ENCODE peak calls at places on chromosome 22, in six cellular contexts. C is transverse colon, N is GM12878, L is GM12891, B is HCT116, T is H1. Y is an unnamed sample.

GRCh38 chr22:24247564-24248344 is 2.9 kb upstream of the GGT5 start:
- DNase-seq in C (peak), N (no peak), L (peak), B (peak), T (peak), Y (peak)

GRCh38 chr22:40638261-40638660 is 1.7 kb upstream of the MRTFA start:
- DNase-seq in C (no peak), N (no peak), L (no peak), B (no peak), T (no peak), Y (no peak)

GRCh38 chr22:25477358-25477757 is 87.1 kb upstream of the GRK3 start:
- DNase-seq in C (no peak), N (no peak), L (no peak), B (no peak), T (no peak), Y (no peak)

GRCh38 chr22:24578355-24579241 is 14.3 kb downstream of the LRRC75B start:
- DNase-seq in C (no peak), N (no peak), L (no peak), B (no peak), T (no peak), Y (no peak)

GRCh38 chr22:24465566-24465965 is 29.6 kb upstream of the UPB1 start:
- DNase-seq in C (no peak), N (no peak), L (no peak), B (peak), T (no peak), Y (no peak)

GRCh38 chr22:49538006-49538405 is 289.7 kb downstream of the BRD1 start:
- DNase-seq in C (no peak), N (no peak), L (no peak), B (no peak), T (no peak), Y (no peak)

GRCh38 chr22:49079027-49079725 is 748.5 kb downstream of the BRD1 start:
- DNase-seq in C (no peak), N (no peak), L (no peak), B (no peak), T (no peak), Y (no peak)

GRCh38 chr22:50189184-50189848 is 3.6 kb downstream of the TRABD start:
- DNase-seq in C (peak), N (no peak), L (no peak), B (no peak), T (no peak), Y (no peak)

GRCh38 chr22:48782817-48783511 is 1044.7 kb downstream of the BRD1 start:
- DNase-seq in C (no peak), N (no peak), L (no peak), B (peak), T (peak), Y (no peak)

GRCh38 chr22:23065495-23066122 is 4.7 kb upstream of the GNAZ start:
- DNase-seq in C (no peak), N (no peak), L (no peak), B (no peak), T (no peak), Y (no peak)

GRCh38 chr22:49574205-49574604 is 253.5 kb downstream of the BRD1 start:
- DNase-seq in C (peak), N (no peak), L (no peak), B (no peak), T (no peak), Y (no peak)

GRCh38 chr22:49604732-49605302 is 222.9 kb downstream of the BRD1 start:
- DNase-seq in C (no peak), N (no peak), L (no peak), B (no peak), T (no peak), Y (no peak)

GRCh38 chr22:22099833-22100812 is 117.5 kb upstream of the TOP3B start:
- DNase-seq in C (no peak), N (no peak), L (no peak), B (peak), T (no peak), Y (no peak)

GRCh38 chr22:42461511-42461910 is 29.3 kb upstream of the NFAM1 start:
- DNase-seq in C (no peak), N (no peak), L (no peak), B (no peak), T (no peak), Y (no peak)

GRCh38 chr22:44049369-44050231 is 25.5 kb downstream of the PARVB start:
- DNase-seq in C (no peak), N (no peak), L (no peak), B (no peak), T (no peak), Y (no peak)

GRCh38 chr22:21032843-21033688 is 705 bp upstream of the SLC7A4 start:
- DNase-seq in C (no peak), N (no peak), L (no peak), B (no peak), T (no peak), Y (no peak)

GRCh38 chr22:22924369-22925145 is 36.9 kb downstream of the IGLL5 start:
- DNase-seq in C (no peak), N (no peak), L (no peak), B (no peak), T (no peak), Y (no peak)

GRCh38 chr22:50049299-50050195 is 8.6 kb downstream of the TTLL8 start:
- DNase-seq in C (no peak), N (no peak), L (no peak), B (no peak), T (no peak), Y (no peak)

GRCh38 chr22:21651521-21652009 is 9.5 kb downstream of the SDF2L1 start:
- DNase-seq in C (no peak), N (no peak), L (no peak), B (no peak), T (no peak), Y (no peak)

GRCh38 chr22:50305658-50306566 is 1.5 kb downstream of the PLXNB2 start:
- DNase-seq in C (peak), N (peak), L (no peak), B (peak), T (no peak), Y (peak)

GRCh38 chr22:42138122-42138770 is 7.6 kb upstream of the CYP2D6 start:
- DNase-seq in C (no peak), N (no peak), L (no peak), B (no peak), T (no peak), Y (no peak)

GRCh38 chr22:34885852-34886251 is 180.1 kb upstream of the ISX start:
- DNase-seq in C (no peak), N (no peak), L (no peak), B (no peak), T (no peak), Y (no peak)

GRCh38 chr22:34973926-34974325 is 92.0 kb upstream of the ISX start:
- DNase-seq in C (no peak), N (no peak), L (no peak), B (no peak), T (no peak), Y (no peak)

GRCh38 chr22:31950226-31950625 is 5.9 kb downstream of the YWHAH start:
- DNase-seq in C (no peak), N (no peak), L (no peak), B (no peak), T (no peak), Y (no peak)

GRCh38 chr22:45259754-45260394 is 19.2 kb upstream of the KIAA0930 start:
- DNase-seq in C (no peak), N (no peak), L (no peak), B (no peak), T (no peak), Y (no peak)

GRCh38 chr22:50627914-50628542 is at the start of gene ARSA:
- DNase-seq in C (peak), N (peak), L (peak), B (no peak), T (peak), Y (peak)

GRCh38 chr22:32676196-32676595 is 125.3 kb upstream of the TIMP3 start:
- DNase-seq in C (no peak), N (no peak), L (no peak), B (no peak), T (no peak), Y (no peak)

GRCh38 chr22:43832393-43833265 is 20.5 kb upstream of the EFCAB6 start:
- DNase-seq in C (no peak), N (no peak), L (no peak), B (no peak), T (no peak), Y (no peak)

GRCh38 chr22:31326877-31327276 is 19.3 kb downstream of the PATZ1 start:
- DNase-seq in C (no peak), N (no peak), L (no peak), B (no peak), T (no peak), Y (no peak)

GRCh38 chr22:48340727-48341709 is 1486.7 kb downstream of the BRD1 start:
- DNase-seq in C (no peak), N (no peak), L (no peak), B (no peak), T (no peak), Y (no peak)

GRCh38 chr22:42670921-42671709 is 21.9 kb upstream of the CYB5R3 start:
- DNase-seq in C (peak), N (no peak), L (no peak), B (no peak), T (no peak), Y (no peak)

GRCh38 chr22:23077627-23078461 is 7.5 kb downstream of the GNAZ start:
- DNase-seq in C (no peak), N (no peak), L (no peak), B (no peak), T (no peak), Y (no peak)

GRCh38 chr22:20183101-20183500 is 32.2 kb upstream of the CCDC188 start:
- DNase-seq in C (no peak), N (no peak), L (no peak), B (no peak), T (no peak), Y (no peak)

DNA sequence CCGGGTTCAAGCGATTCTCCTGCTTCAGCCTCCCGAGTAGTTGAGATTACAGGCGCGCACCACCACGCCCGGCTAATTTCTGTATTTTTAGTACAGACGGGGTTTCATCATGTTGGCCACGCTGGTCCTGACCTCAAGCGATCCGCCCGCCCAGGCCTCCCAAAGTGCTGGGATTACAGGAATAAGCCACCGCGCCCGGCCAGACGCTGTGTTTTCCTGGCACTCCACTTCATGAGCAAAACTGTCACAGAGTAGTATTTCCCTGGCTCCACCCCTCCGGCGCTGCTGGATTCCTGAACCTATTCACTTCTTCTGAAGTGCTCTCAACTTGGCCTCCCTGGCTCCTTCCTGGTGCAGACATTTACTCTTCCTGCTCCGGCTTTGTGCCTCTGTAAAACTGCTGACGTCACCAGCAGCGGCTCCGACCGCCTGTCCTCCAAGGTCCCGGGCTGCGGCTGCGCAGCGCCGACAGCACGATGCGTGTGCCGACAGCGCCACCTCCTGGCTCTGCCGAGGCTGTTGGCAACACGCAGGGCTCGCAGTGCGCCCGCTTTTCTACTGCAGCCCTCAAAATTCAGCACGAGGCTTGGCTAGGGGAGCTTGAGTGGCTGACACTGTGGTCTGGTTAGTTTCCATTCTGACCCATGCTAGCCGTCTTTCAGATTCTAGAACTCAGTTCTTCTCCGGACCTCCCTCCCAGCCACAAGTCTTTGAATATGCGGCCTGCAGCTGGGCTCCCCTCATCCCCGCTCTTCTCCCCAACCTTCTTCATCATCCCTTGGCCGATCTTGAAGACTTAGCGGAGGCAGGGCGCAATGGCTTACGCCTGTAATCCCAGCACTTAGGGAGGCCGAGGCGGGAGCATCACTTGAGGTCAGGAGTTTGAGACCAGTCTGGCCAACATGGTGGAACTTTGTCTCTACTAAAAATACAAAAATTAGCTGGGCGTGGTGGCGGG is 36.6 kb downstream of the APOL3 start:
- DNase-seq in C (peak), N (peak), L (peak), B (peak), T (peak), Y (peak)
- TF ChIP-seq POLR2A in C (peak), N (peak), L (no peak), B (peak), T (no peak), Y (no peak)

GRCh38 chr22:27157090-27157489 is 499.7 kb downstream of the MIAT start:
- DNase-seq in C (no peak), N (no peak), L (no peak), B (no peak), T (no peak), Y (no peak)

GRCh38 chr22:27159716-27160295 is 502.4 kb downstream of the MIAT start:
- DNase-seq in C (no peak), N (no peak), L (no peak), B (no peak), T (no peak), Y (no peak)

GRCh38 chr22:27163162-27164137 is 506.1 kb downstream of the MIAT start:
- DNase-seq in C (no peak), N (no peak), L (no peak), B (no peak), T (no peak), Y (no peak)

GRCh38 chr22:27154717-27155116 is 497.3 kb downstream of the MIAT start:
- DNase-seq in C (no peak), N (no peak), L (no peak), B (no peak), T (no peak), Y (no peak)

DNA sequence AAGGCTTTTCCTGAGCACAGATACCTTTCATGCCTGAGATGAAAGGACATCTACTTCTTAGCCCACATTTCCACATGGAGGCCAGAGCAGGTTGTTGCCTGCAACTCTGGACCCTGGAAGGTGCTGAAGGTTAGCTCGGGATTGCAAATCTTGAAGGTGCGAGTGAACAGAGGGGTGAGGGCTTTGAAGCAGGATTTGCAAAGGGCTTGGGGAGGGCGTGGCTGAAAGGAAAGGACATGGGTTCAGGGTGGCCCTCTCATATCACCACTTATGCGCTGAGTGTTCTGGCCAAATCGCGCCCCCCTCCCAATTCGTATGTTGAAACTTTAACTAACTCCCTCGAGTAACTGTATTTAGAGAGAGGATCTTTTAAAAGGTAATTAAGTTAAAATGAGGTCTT is 501.6 kb downstream of the MIAT start:
- DNase-seq in C (no peak), N (no peak), L (no peak), B (no peak), T (no peak), Y (no peak)
- TF ChIP-seq POLR2AphosphoS5 in C (no peak), N (no peak), L (no peak), B (no peak), T (no peak), Y (no peak)

GRCh38 chr22:38981005-38981658 is 1.0 kb upstream of the APOBEC3B start:
- DNase-seq in C (peak), N (no peak), L (no peak), B (peak), T (no peak), Y (no peak)
- TF ChIP-seq POLR2A in C (peak), N (no peak), L (no peak), B (no peak), T (no peak), Y (no peak)

DNA sequence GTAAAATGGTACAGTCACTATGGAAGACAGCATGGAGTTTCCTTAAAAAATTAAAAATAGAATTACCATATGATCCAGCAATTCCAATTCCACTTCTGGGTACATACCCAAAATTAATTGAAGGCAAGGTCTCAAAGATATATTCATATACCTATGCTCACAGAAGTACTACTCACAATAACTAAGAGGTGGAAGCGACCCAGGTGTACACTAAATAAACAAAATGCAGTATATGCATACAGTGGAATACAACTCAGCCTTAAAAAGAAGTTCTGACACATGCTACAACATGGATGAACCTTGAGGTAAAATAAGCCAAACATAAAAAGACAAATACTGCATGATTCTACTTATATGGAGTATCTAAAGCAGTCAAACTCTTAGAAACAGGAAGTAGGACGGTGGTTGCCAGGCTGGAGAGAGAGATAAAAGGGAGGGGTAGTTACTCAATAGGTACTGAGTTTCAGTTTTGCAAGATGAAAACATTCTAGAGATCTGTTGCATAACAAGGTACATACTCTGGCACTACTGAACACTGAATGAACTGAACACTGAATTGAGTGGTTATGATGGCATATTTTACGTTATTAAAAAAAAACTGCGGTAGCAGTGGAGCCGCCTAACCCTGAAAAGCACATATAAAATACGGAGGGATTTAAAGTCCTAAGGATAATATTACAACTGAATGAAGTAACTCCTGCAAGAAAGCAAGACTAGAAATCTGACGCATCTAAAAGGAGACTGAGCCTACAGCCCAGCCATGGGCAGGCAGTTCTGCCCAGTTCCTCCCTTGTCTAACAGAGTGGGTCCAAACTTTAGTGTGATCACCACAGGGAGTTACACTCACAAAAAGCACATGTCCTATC is 12.8 kb downstream of the DGCR2 start:
- DNase-seq in C (peak), N (peak), L (no peak), B (no peak), T (no peak), Y (no peak)
- TF ChIP-seq POLR2AphosphoS5 in C (no peak), N (no peak), L (no peak), B (no peak), T (no peak), Y (no peak)

GRCh38 chr22:19134176-19134831 is 3.2 kb downstream of the TSSK2 start:
- DNase-seq in C (no peak), N (no peak), L (peak), B (no peak), T (no peak), Y (no peak)

GRCh38 chr22:19131685-19132015 is 542 bp downstream of the TSSK2 start:
- DNase-seq in C (no peak), N (no peak), L (no peak), B (no peak), T (no peak), Y (no peak)

GRCh38 chr22:19132153-19132552 is 1.0 kb downstream of the TSSK2 start:
- DNase-seq in C (no peak), N (no peak), L (no peak), B (no peak), T (no peak), Y (no peak)

GRCh38 chr22:19133561-19133960 is 2.5 kb downstream of the TSSK2 start:
- DNase-seq in C (no peak), N (no peak), L (peak), B (no peak), T (no peak), Y (no peak)

GRCh38 chr22:19132693-19133400 is 1.7 kb downstream of the TSSK2 start:
- DNase-seq in C (no peak), N (no peak), L (peak), B (no peak), T (no peak), Y (no peak)
- TF ChIP-seq POLR2A in C (no peak), N (no peak), L (no peak), B (no peak), T (no peak), Y (peak)

DNA sequence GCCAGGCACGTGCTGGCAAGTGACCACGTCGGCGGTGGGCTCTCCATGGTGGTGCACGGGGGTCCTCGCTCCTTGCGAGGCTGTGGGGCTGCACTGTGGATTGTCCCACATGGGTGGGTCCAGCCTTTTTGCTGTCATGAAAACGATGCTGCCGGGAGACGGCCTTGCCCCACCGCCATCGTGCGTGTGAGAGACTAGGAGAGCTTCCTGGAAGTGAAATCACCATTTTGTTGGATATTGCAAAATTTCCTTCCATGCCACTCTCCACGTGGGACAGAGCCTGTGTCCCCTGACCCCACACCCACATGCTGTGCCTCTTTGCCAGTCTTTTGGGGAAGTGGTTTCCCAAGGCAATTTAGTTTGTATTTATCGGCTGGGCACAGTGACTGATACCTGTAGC is 18.2 kb upstream of the GRAMD4 start:
- DNase-seq in C (no peak), N (no peak), L (no peak), B (no peak), T (no peak), Y (no peak)
- TF ChIP-seq POLR2AphosphoS5 in C (no peak), N (no peak), L (no peak), B (no peak), T (no peak), Y (no peak)

GRCh38 chr22:37546436-37547248 is 13.6 kb upstream of the CDC42EP1 start:
- DNase-seq in C (peak), N (no peak), L (no peak), B (no peak), T (no peak), Y (no peak)

GRCh38 chr22:37542959-37543358 is 17.3 kb upstream of the CDC42EP1 start:
- DNase-seq in C (no peak), N (no peak), L (no peak), B (no peak), T (no peak), Y (no peak)

GRCh38 chr22:37547249-37547741 is 13.0 kb upstream of the CDC42EP1 start:
- DNase-seq in C (no peak), N (no peak), L (no peak), B (no peak), T (no peak), Y (no peak)

GRCh38 chr22:37544955-37545702 is 15.2 kb upstream of the CDC42EP1 start:
- DNase-seq in C (peak), N (no peak), L (peak), B (no peak), T (peak), Y (no peak)

GRCh38 chr22:37545703-37546435 is 14.4 kb upstream of the CDC42EP1 start:
- DNase-seq in C (peak), N (no peak), L (no peak), B (no peak), T (peak), Y (no peak)
- TF ChIP-seq POLR2A in C (peak), N (no peak), L (no peak), B (no peak), T (peak), Y (no peak)

GRCh38 chr22:17830041-17830961 is 56.0 kb upstream of the BID start:
- DNase-seq in C (peak), N (peak), L (peak), B (peak), T (peak), Y (peak)
- TF ChIP-seq POLR2AphosphoS5 in C (no peak), N (no peak), L (no peak), B (no peak), T (no peak), Y (no peak)